ENCODE peak calls at places on chromosomes 1 and 21, in four cellular contexts. One of them, this sample, is unnamed.

GRCh38 chr21:28393279-28393678 is 599.4 kb downstream of the LTN1 start:
- DNase-seq in IMR-90: peak; percentile 21
- DNase-seq in adrenal gland: no peak
- DNase-seq in body of pancreas: peak; percentile 74
- DNase-seq in this sample: no peak

GRCh38 chr1:15326691-15327530 is 79.9 kb downstream of the FHAD1 start:
- DNase-seq in body of pancreas: no peak
- DNase-seq in IMR-90: no peak
- DNase-seq in adrenal gland: no peak
- DNase-seq in this sample: no peak

GRCh38 chr1:53046930-53047329 is 15.1 kb upstream of the PODN start:
- DNase-seq in body of pancreas: peak; percentile 28
- DNase-seq in IMR-90: peak; percentile 64
- DNase-seq in adrenal gland: no peak
- DNase-seq in this sample: no peak

GRCh38 chr1:56374026-56374974 is 205.1 kb downstream of the PLPP3 start:
- DNase-seq in adrenal gland: no peak
- DNase-seq in IMR-90: peak; percentile 45
- DNase-seq in body of pancreas: no peak
- DNase-seq in this sample: no peak

GRCh38 chr1:164709541-164710287 is 150.7 kb downstream of the PBX1 start:
- DNase-seq in adrenal gland: no peak
- DNase-seq in IMR-90: peak; percentile 70
- DNase-seq in body of pancreas: no peak
- DNase-seq in this sample: no peak

GRCh38 chr1:9760824-9761223 is 62.9 kb downstream of the CLSTN1 start:
- DNase-seq in IMR-90: no peak
- DNase-seq in adrenal gland: no peak
- DNase-seq in body of pancreas: no peak
- DNase-seq in this sample: no peak

GRCh38 chr1:6962390-6962955 is 177.2 kb downstream of the CAMTA1 start:
- DNase-seq in body of pancreas: peak; percentile 21
- DNase-seq in adrenal gland: no peak
- DNase-seq in IMR-90: no peak
- DNase-seq in this sample: no peak

GRCh38 chr1:66300280-66300973 is 233.5 kb upstream of the SGIP1 start:
- DNase-seq in body of pancreas: no peak
- DNase-seq in adrenal gland: no peak
- DNase-seq in IMR-90: no peak
- DNase-seq in this sample: no peak

GRCh38 chr1:115320368-115320767 is 17.7 kb downstream of the NGF start:
- DNase-seq in adrenal gland: no peak
- DNase-seq in IMR-90: no peak
- DNase-seq in body of pancreas: no peak
- DNase-seq in this sample: no peak

GRCh38 chr1:65065535-65066378 is 82.2 kb upstream of the AK4 start:
- DNase-seq in adrenal gland: peak; percentile 43
- DNase-seq in IMR-90: no peak
- DNase-seq in body of pancreas: peak; percentile 59
- DNase-seq in this sample: no peak

GRCh38 chr1:42176902-42177519 is 12.5 kb upstream of the GUCA2A start:
- DNase-seq in body of pancreas: no peak
- DNase-seq in adrenal gland: no peak
- DNase-seq in IMR-90: peak; percentile 55
- DNase-seq in this sample: no peak

GRCh38 chr1:206923009-206923960 is 1.5 kb upstream of the FCMR start:
- DNase-seq in IMR-90: no peak
- DNase-seq in adrenal gland: no peak
- DNase-seq in body of pancreas: no peak
- DNase-seq in this sample: peak; percentile 49

GRCh38 chr1:243529512-243529911 is 273.7 kb downstream of the SDCCAG8 start:
- DNase-seq in adrenal gland: no peak
- DNase-seq in IMR-90: no peak
- DNase-seq in body of pancreas: no peak
- DNase-seq in this sample: no peak

GRCh38 chr1:207801819-207802218 is 50.0 kb downstream of the CD46 start:
- DNase-seq in body of pancreas: peak; percentile 15
- DNase-seq in adrenal gland: no peak
- DNase-seq in IMR-90: no peak
- DNase-seq in this sample: no peak

GRCh38 chr1:160546942-160547341 is 23.9 kb upstream of the SLAMF6 start:
- DNase-seq in adrenal gland: peak; percentile 45
- DNase-seq in IMR-90: no peak
- DNase-seq in body of pancreas: no peak
- DNase-seq in this sample: no peak

GRCh38 chr1:153404086-153404635 is 12.2 kb upstream of the S100A7A start:
- DNase-seq in body of pancreas: no peak
- DNase-seq in IMR-90: no peak
- DNase-seq in adrenal gland: no peak
- DNase-seq in this sample: no peak

GRCh38 chr1:61741682-61742619 is at the start of gene PATJ:
- DNase-seq in adrenal gland: peak; percentile 65
- DNase-seq in IMR-90: peak; percentile 4
- DNase-seq in body of pancreas: peak; percentile 85
- DNase-seq in this sample: peak; percentile 71

GRCh38 chr1:230869499-230869898 is 1.2 kb upstream of the C1orf198 start:
- DNase-seq in IMR-90: peak; percentile 71
- DNase-seq in adrenal gland: no peak
- DNase-seq in body of pancreas: no peak
- DNase-seq in this sample: no peak

GRCh38 chr1:230867119-230867902 is 1.0 kb downstream of the C1orf198 start:
- DNase-seq in IMR-90: no peak
- DNase-seq in body of pancreas: no peak
- DNase-seq in adrenal gland: no peak
- DNase-seq in this sample: no peak

GRCh38 chr1:230866171-230866811 is 2.0 kb downstream of the C1orf198 start:
- DNase-seq in body of pancreas: no peak
- DNase-seq in adrenal gland: no peak
- DNase-seq in IMR-90: no peak
- DNase-seq in this sample: no peak

GRCh38 chr1:230868736-230869385 is 540 bp upstream of the C1orf198 start:
- DNase-seq in IMR-90: no peak
- DNase-seq in body of pancreas: peak; percentile 79
- DNase-seq in adrenal gland: peak; percentile 74
- DNase-seq in this sample: no peak

DNA sequence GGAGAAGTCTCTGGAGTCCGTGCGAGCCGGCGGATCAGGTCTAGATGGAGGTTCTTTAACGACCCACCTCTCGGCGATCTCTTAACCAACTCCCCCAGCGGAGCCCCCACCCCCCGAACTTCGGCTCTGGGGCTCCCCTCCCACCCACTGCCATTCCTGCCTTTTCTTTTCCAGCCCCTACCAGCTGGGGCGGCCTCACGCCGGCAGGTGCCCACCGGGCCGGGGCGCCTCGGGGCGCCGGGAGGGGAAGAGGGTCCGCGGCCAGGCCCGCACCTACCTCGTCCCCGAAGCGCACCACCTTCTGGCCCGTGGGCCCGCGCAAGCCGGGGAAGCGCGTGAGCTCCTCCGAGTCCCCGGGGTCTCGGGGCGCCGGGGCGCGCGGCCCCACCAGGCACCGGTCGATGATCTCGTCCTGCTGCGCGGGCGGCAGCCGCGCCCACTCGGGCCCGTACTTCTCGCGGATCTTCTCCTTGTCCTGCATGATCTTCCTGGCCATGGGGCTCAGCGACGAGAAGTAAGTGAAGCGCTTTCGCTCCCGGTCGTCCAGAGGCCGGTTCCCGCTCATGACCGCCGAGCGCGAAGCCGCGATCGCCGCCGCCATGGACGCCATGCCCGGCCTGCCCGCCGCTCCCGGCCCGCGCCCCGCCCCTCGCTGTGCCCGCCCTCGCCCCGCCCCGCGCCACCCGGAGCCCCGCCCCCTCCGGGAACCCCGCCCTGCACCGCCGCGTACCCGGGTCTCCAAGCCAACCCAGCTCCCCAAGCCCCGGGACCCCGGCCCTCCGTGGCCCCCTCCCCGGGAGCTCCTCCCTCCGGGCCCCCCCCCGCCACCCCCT is at the start of gene C1orf198:
- DNase-seq in adrenal gland: peak; percentile 69
- DNase-seq in IMR-90: no peak
- DNase-seq in body of pancreas: peak; percentile 83
- DNase-seq in this sample: peak; percentile 69
- TF ChIP-seq POLR2A in adrenal gland: peak; percentile 27
- TF ChIP-seq POLR2A in IMR-90: peak; percentile 48
- TF ChIP-seq POLR2A in body of pancreas: peak; percentile 70
- TF ChIP-seq POLR2A in this sample: peak; percentile 39

DNA sequence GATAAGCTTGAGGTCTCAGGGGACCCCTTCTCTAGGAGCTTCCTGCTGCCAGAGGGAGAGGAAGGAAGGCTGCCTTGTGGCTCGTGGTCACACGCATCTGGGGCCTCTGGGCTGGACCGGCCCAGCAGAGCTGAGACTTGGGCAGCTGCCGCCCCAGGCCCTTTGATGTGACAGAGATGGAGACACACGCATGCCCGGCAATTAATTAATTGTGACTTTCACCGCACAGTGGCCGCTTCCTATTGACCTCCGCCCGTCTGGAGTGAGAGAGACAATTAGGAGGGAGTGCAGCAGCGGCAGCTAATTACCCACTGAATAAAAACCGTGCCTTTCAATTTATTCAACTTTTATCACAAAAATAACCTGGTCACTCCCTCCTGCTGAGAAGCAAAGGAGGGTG is 16.6 kb upstream of the C1QA start:
- DNase-seq in body of pancreas: no peak
- DNase-seq in adrenal gland: no peak
- DNase-seq in IMR-90: no peak
- DNase-seq in this sample: no peak
- TF ChIP-seq POLR2A in body of pancreas: no peak
- TF ChIP-seq POLR2A in adrenal gland: no peak
- TF ChIP-seq POLR2A in IMR-90: no peak
- TF ChIP-seq POLR2A in this sample: no peak

GRCh38 chr1:70871790-70872189 is 175.8 kb downstream of the PTGER3 start:
- DNase-seq in IMR-90: no peak
- DNase-seq in adrenal gland: no peak
- DNase-seq in body of pancreas: no peak
- DNase-seq in this sample: no peak

GRCh38 chr1:70877343-70877742 is 170.3 kb downstream of the PTGER3 start:
- DNase-seq in IMR-90: no peak
- DNase-seq in adrenal gland: no peak
- DNase-seq in body of pancreas: no peak
- DNase-seq in this sample: no peak

GRCh38 chr1:70874063-70874462 is 173.6 kb downstream of the PTGER3 start:
- DNase-seq in IMR-90: no peak
- DNase-seq in adrenal gland: no peak
- DNase-seq in body of pancreas: no peak
- DNase-seq in this sample: no peak

DNA sequence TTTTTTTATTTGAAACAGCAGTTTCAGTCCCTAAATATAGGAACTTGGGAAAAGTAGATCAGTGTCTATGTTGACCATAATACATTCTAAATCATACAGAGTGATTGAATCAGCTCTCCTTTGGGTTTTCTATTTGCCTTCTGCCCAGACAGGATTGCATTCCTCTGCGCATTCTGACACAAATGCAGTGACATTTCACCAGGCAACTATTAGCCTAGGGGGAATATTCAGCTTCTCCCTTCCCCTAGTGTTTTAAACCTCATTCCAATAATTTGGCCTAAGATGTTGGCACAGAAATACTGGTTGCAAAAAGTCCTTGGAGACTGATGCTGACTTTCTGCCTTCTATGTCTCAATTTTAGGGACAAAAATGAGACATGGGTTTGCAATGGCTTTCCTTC is 172.8 kb downstream of the PTGER3 start:
- DNase-seq in IMR-90: no peak
- DNase-seq in adrenal gland: no peak
- DNase-seq in body of pancreas: no peak
- DNase-seq in this sample: no peak
- TF ChIP-seq POLR2A in IMR-90: no peak
- TF ChIP-seq POLR2A in adrenal gland: no peak
- TF ChIP-seq POLR2A in body of pancreas: no peak
- TF ChIP-seq POLR2A in this sample: no peak

GRCh38 chr1:28329395-28330153 is 734 bp downstream of the MED18 start:
- DNase-seq in IMR-90: peak; percentile 21
- DNase-seq in adrenal gland: peak; percentile 46
- DNase-seq in body of pancreas: peak; percentile 34
- DNase-seq in this sample: no peak
- TF ChIP-seq POLR2A in IMR-90: no peak
- TF ChIP-seq POLR2A in adrenal gland: no peak
- TF ChIP-seq POLR2A in body of pancreas: no peak
- TF ChIP-seq POLR2A in this sample: peak; percentile 4

DNA sequence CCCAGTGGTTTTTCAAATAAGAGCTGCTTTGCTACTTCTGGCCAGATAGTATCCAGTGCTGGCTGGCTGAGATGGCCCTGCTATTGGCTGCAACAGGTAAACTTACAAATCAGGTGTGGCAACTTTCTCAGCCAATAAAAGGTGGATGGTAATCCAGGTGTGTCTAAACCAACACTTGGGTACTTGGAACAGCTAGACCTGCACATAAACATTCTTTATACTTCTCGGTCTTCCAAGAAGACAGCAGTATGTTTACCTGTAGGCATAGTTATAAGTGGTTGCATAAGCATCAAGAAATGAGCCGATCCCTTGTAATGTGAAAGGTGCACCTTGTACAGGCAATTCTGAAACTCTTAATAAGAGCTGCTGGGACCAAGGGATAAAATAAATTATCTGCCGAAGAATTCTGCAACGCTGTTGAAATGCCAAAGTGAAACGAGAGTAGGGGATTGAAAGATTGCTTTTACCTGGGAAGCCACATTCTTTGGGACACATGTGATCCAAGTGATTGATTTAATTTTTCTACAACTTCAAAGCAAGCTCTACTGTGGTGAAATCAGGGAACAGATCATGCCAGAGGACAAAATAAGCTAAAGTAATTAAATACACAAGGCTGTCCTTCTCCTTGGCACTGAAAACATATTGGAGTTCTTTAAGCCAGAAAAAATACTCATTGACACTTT is at the start of gene CLDN8:
- DNase-seq in adrenal gland: no peak
- DNase-seq in body of pancreas: peak; percentile 25
- DNase-seq in IMR-90: no peak
- DNase-seq in this sample: no peak
- TF ChIP-seq POLR2A in adrenal gland: no peak
- TF ChIP-seq POLR2A in body of pancreas: no peak
- TF ChIP-seq POLR2A in IMR-90: no peak
- TF ChIP-seq POLR2A in this sample: no peak

GRCh38 chr1:109908857-109909256 is 1.8 kb upstream of the CSF1 start:
- DNase-seq in IMR-90: no peak
- DNase-seq in adrenal gland: no peak
- DNase-seq in body of pancreas: no peak
- DNase-seq in this sample: no peak

GRCh38 chr1:109910123-109910962 is at the start of gene CSF1:
- DNase-seq in body of pancreas: peak; percentile 71
- DNase-seq in adrenal gland: peak; percentile 91
- DNase-seq in IMR-90: peak; percentile 86
- DNase-seq in this sample: peak; percentile 67

GRCh38 chr1:109907190-109907774 is 3.4 kb upstream of the CSF1 start:
- DNase-seq in adrenal gland: no peak
- DNase-seq in IMR-90: no peak
- DNase-seq in body of pancreas: no peak
- DNase-seq in this sample: no peak

GRCh38 chr1:109910963-109911798 is 532 bp downstream of the CSF1 start:
- DNase-seq in body of pancreas: peak; percentile 36
- DNase-seq in IMR-90: no peak
- DNase-seq in adrenal gland: no peak
- DNase-seq in this sample: peak; percentile 56

GRCh38 chr1:109909531-109909930 is 1.1 kb upstream of the CSF1 start:
- DNase-seq in adrenal gland: no peak
- DNase-seq in IMR-90: no peak
- DNase-seq in body of pancreas: no peak
- DNase-seq in this sample: no peak
- TF ChIP-seq POLR2A in adrenal gland: no peak
- TF ChIP-seq POLR2A in IMR-90: no peak
- TF ChIP-seq POLR2A in body of pancreas: no peak
- TF ChIP-seq POLR2A in this sample: no peak